ENCODE peak calls at places on chromosome 22, in five cellular contexts. L is heart left ventricle, D is psoas muscle, A is aorta, K is HL-60. B is an unnamed sample.

GRCh38 chr22:43567691-43568308 is 156.0 kb downstream of the MPPED1 start:
- DNase-seq in D (no peak), K (no peak), L (no peak), A (no peak), B (no peak)

GRCh38 chr22:32144875-32145274 is 14.2 kb downstream of the C22orf42 start:
- DNase-seq in L (no peak), A (no peak), D (no peak), K (no peak), B (no peak)

GRCh38 chr22:48866906-48867597 is 960.6 kb downstream of the BRD1 start:
- DNase-seq in L (no peak), A (no peak), D (no peak), K (no peak), B (peak)

GRCh38 chr22:47296405-47297260 is 534.2 kb downstream of the TBC1D22A start:
- DNase-seq in K (no peak), L (peak), D (no peak), A (no peak), B (no peak)

GRCh38 chr22:46572911-46573780 is 35.7 kb upstream of the CELSR1 start:
- DNase-seq in L (peak), K (no peak), D (peak), A (no peak), B (peak)

GRCh38 chr22:22207845-22208564 is 36.6 kb upstream of the VPREB1 start:
- DNase-seq in D (peak), K (peak), A (peak), L (peak), B (peak)

GRCh38 chr22:43387815-43388214 is 24.0 kb upstream of the MPPED1 start:
- DNase-seq in D (no peak), A (no peak), L (no peak), K (no peak), B (no peak)

GRCh38 chr22:42743501-42743991 is 22.9 kb upstream of the A4GALT start:
- DNase-seq in K (no peak), L (peak), D (peak), A (peak), B (peak)

GRCh38 chr22:48516571-48516970 is 1311.1 kb downstream of the BRD1 start:
- DNase-seq in L (no peak), K (no peak), A (no peak), D (no peak), B (no peak)

GRCh38 chr22:20652130-20652529 is 121.8 kb upstream of the SERPIND1 start:
- DNase-seq in L (no peak), K (no peak), D (no peak), A (no peak), B (no peak)

GRCh38 chr22:35556666-35557065 is 16.0 kb downstream of the RASD2 start:
- DNase-seq in L (no peak), K (no peak), A (no peak), D (no peak), B (no peak)

GRCh38 chr22:47395481-47395880 is 633.0 kb downstream of the TBC1D22A start:
- DNase-seq in D (no peak), L (no peak), A (no peak), K (no peak), B (no peak)

GRCh38 chr22:35195821-35196220 is 61.5 kb upstream of the HMGXB4 start:
- DNase-seq in L (no peak), D (no peak), K (no peak), A (no peak), B (no peak)

GRCh38 chr22:27492566-27493201 is 308.9 kb downstream of the MN1 start:
- DNase-seq in D (no peak), K (no peak), A (no peak), L (no peak), B (no peak)

GRCh38 chr22:42807185-42807584 is 49.9 kb downstream of the ARFGAP3 start:
- DNase-seq in D (no peak), L (no peak), A (no peak), K (no peak), B (no peak)

GRCh38 chr22:21837184-21837979 is 30.1 kb downstream of the MAPK1 start:
- DNase-seq in A (no peak), L (no peak), D (no peak), K (no peak), B (no peak)

GRCh38 chr22:46653596-46653995 is 33.4 kb downstream of the GRAMD4 start:
- DNase-seq in L (no peak), D (no peak), K (no peak), A (no peak), B (no peak)

GRCh38 chr22:43263645-43264514 is 76.9 kb upstream of the TTLL12 start:
- DNase-seq in K (peak), D (peak), A (peak), L (no peak), B (peak)

GRCh38 chr22:27329966-27330645 is 471.4 kb downstream of the MN1 start:
- DNase-seq in K (no peak), D (no peak), A (no peak), L (no peak), B (no peak)

GRCh38 chr22:34236527-34236926 is 316.3 kb upstream of the LARGE1 start:
- DNase-seq in L (no peak), D (peak), A (no peak), K (no peak), B (peak)

GRCh38 chr22:47835726-47836125 is 1073.3 kb downstream of the TBC1D22A start:
- DNase-seq in K (no peak), A (no peak), D (no peak), L (no peak), B (no peak)

GRCh38 chr22:32628626-32629587 is 154.3 kb downstream of the FBXO7 start:
- DNase-seq in L (no peak), K (no peak), D (no peak), A (no peak), B (no peak)

GRCh38 chr22:27197618-27198017 is 540.2 kb downstream of the MIAT start:
- DNase-seq in K (no peak), D (no peak), A (no peak), L (no peak), B (no peak)

GRCh38 chr22:43203471-43203981 is 16.6 kb upstream of the TTLL12 start:
- DNase-seq in K (no peak), A (peak), D (peak), L (peak), B (no peak)

GRCh38 chr22:46777609-46777970 is 15.1 kb downstream of the TBC1D22A start:
- DNase-seq in L (peak), D (no peak), K (no peak), A (peak), B (peak)

GRCh38 chr22:48082284-48082683 is 1319.8 kb downstream of the TBC1D22A start:
- DNase-seq in K (no peak), A (no peak), L (no peak), D (no peak), B (no peak)

GRCh38 chr22:28008649-28009048 is 89.6 kb upstream of the PITPNB start:
- DNase-seq in A (no peak), K (no peak), D (no peak), L (no peak), B (no peak)

GRCh38 chr22:47290706-47291430 is 528.4 kb downstream of the TBC1D22A start:
- DNase-seq in K (no peak), L (no peak), D (peak), A (no peak), B (no peak)

GRCh38 chr22:32258791-32259190 is 3.6 kb upstream of the SLC5A4 start:
- DNase-seq in A (no peak), L (no peak), K (no peak), D (no peak), B (no peak)

GRCh38 chr22:35418088-35418487 is 18.1 kb downstream of the MCM5 start:
- DNase-seq in L (no peak), K (no peak), A (no peak), D (no peak), B (no peak)

GRCh38 chr22:43060213-43060612 is 29.0 kb downstream of the TTLL1 start:
- DNase-seq in D (peak), A (no peak), K (peak), L (no peak), B (no peak)

GRCh38 chr22:19448076-19448607 is 631 bp upstream of the C22orf39 start:
- DNase-seq in D (peak), K (no peak), A (no peak), L (no peak), B (no peak)

GRCh38 chr22:23383491-23384450 is 196.3 kb downstream of the IGLL1 start:
- DNase-seq in L (no peak), A (peak), K (no peak), D (peak), B (no peak)

GRCh38 chr22:23380911-23381310 is 199.2 kb downstream of the IGLL1 start:
- DNase-seq in L (no peak), A (no peak), K (no peak), D (no peak), B (no peak)

GRCh38 chr22:23380230-23380573 is 199.9 kb downstream of the IGLL1 start:
- DNase-seq in L (no peak), K (no peak), D (no peak), A (peak), B (no peak)

GRCh38 chr22:23382796-23383195 is 197.3 kb downstream of the IGLL1 start:
- DNase-seq in L (no peak), D (no peak), A (no peak), K (no peak), B (no peak)

GRCh38 chr22:23381661-23382427 is 198.2 kb downstream of the IGLL1 start:
- DNase-seq in K (no peak), D (no peak), L (no peak), A (no peak), B (no peak)
- H3K4me3 ChIP-seq in K (no peak), D (no peak), L (no peak), A (no peak), B (no peak)

DNA sequence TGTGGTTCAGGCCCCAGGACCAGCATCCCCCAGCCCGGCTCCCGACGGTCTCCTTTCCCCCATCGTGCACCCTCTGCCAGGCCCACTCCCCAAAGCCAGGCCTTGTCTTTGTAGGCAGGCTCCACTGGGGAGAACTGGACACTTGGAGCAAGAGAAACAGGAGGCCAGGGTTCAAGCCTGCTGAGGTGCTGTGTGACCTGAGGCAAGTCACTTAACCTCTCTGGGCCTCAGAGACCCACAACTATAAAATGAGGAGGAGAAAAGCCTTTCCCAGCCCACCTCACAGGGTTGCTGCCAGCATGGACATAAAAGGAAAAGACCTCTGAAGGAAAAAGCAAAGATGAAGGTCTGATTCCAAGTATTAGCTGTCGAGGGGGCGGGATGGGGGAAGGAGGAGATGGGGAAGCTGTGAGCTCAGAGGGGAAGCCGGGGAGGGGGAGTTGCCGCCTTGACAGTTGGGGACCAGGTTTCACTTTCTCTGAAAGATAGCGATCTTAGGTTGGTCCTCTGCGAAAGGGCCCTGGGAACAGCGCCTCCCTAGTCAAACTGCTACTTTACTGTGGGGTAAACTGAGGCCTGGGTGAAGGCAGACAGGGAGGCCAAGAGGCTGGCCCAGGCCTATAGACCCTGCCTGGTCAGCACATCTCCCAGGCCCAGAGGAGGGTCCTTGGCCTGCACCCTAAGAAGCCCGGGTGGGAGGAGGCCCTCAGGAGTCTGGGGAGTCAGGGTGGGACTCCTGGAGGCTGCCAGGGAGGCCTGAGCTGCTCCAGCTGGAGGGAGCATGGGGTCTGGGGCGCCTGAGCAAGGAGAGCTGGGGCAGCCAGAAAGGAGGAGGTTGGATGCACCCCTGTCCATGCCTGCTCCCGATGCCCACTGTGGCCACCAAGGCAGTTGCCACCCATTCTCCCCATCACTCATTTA is 991 bp upstream of the OSM start:
- DNase-seq in D (no peak), L (no peak), K (no peak), A (no peak), B (no peak)
- H3K4me3 ChIP-seq in D (peak), L (no peak), K (peak), A (no peak), B (no peak)

GRCh38 chr22:40732996-40733292 is 53.7 kb downstream of the MCHR1 start:
- DNase-seq in K (no peak), L (no peak), A (no peak), D (no peak), B (no peak)
- H3K4me3 ChIP-seq in K (no peak), L (no peak), A (no peak), D (no peak), B (no peak)

GRCh38 chr22:37112084-37112728 is 2.7 kb upstream of the TMPRSS6 start:
- DNase-seq in D (no peak), K (no peak), L (no peak), A (no peak), B (no peak)

GRCh38 chr22:37111156-37111717 is 1.7 kb upstream of the TMPRSS6 start:
- DNase-seq in K (no peak), L (no peak), D (no peak), A (no peak), B (no peak)

GRCh38 chr22:37105990-37106389 is 3.5 kb downstream of the TMPRSS6 start:
- DNase-seq in K (no peak), L (no peak), D (no peak), A (no peak), B (no peak)

GRCh38 chr22:37107779-37108621 is 1.5 kb downstream of the TMPRSS6 start:
- DNase-seq in D (no peak), A (no peak), L (no peak), K (no peak), B (no peak)

GRCh38 chr22:37109242-37109917 is at the start of gene TMPRSS6:
- DNase-seq in A (no peak), D (no peak), L (no peak), K (no peak), B (no peak)
- H3K4me3 ChIP-seq in A (no peak), D (no peak), L (no peak), K (no peak), B (no peak)

GRCh38 chr22:24947881-24948280 is 1.4 kb upstream of the LHFPL7 start:
- DNase-seq in D (no peak), L (no peak), K (no peak), A (no peak), B (no peak)

GRCh38 chr22:24951942-24952836 is at the start of gene KIAA1671:
- DNase-seq in D (peak), K (peak), A (peak), L (peak), B (peak)

GRCh38 chr22:24948356-24949202 is 2.1 kb upstream of the LHFPL7 start:
- DNase-seq in D (no peak), L (no peak), K (no peak), A (no peak), B (no peak)

GRCh38 chr22:24952837-24953293 is 349 bp downstream of the KIAA1671 start:
- DNase-seq in D (peak), L (no peak), K (no peak), A (peak), B (no peak)

DNA sequence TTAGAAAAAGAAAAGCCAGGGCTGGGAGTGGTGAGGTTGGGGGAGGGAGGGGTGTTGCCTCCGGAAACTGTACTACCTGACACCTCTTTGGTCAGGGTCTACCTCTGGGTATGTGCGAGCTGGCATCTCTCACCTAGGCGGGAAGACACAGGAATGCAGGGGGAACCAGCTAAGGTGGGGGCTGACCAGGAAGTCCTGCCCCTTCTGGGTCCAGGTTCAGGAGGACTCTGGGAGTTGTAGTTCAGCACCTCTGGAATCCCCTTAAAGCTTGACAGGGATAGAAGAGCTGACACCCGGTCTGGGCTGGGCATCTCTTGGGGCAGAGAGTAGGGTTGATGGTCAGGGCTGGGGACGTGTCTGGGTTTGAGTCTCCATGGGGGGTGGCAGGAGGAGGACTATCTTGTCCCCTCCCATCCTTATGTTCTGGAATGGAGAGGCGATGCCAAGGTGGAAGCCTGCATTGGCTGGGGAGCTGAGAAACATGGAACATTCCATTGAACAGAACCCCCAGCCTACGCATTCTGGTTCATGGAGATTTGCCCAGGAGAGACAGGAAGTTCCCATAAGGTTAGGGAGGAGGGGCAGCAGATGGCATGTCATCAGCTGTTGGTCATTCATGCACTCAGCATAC is 2.1 kb upstream of the KIAA1671 start:
- DNase-seq in L (no peak), A (no peak), K (no peak), D (no peak), B (no peak)
- H3K4me3 ChIP-seq in L (no peak), A (no peak), K (no peak), D (no peak), B (no peak)

GRCh38 chr22:49970528-49971231 is 10.1 kb downstream of the PIM3 start:
- DNase-seq in K (peak), D (peak), L (peak), A (peak), B (peak)
- H3K4me3 ChIP-seq in K (peak), D (peak), L (peak), A (peak), B (peak)

DNA sequence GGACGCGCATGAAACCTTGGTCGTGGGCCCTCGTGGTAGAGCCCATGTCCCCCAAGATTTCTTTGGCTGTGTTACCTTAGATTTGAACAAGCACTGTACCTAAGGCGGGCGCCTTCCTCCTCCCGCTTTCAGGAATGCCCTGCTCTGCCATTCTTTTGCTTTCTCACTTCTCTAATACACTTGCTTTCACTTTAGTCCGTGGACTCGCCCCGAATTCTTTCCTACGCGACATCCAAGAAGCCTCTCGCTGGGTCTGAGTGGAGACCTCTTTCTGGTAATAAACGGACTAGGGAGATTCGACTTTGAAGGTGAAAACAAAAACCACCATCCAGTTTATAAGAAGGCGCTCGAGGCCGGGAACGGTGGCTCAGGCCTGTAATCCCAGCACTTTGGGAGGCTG is 1.2 kb upstream of the NUP50 start:
- DNase-seq in L (no peak), A (no peak), D (no peak), K (no peak), B (no peak)
- H3K4me3 ChIP-seq in L (peak), A (no peak), D (peak), K (peak), B (no peak)

GRCh38 chr22:29032584-29032983 is 29.0 kb downstream of the C22orf31 start:
- DNase-seq in A (no peak), K (no peak), D (no peak), L (no peak), B (no peak)

GRCh38 chr22:29032014-29032475 is 29.6 kb downstream of the C22orf31 start:
- DNase-seq in A (no peak), K (no peak), D (no peak), L (no peak), B (no peak)

GRCh38 chr22:29030016-29030617 is 31.5 kb downstream of the C22orf31 start:
- DNase-seq in L (no peak), A (no peak), D (no peak), K (no peak), B (no peak)

GRCh38 chr22:29030618-29031235 is 30.9 kb downstream of the C22orf31 start:
- DNase-seq in L (peak), K (no peak), A (peak), D (peak), B (peak)

DNA sequence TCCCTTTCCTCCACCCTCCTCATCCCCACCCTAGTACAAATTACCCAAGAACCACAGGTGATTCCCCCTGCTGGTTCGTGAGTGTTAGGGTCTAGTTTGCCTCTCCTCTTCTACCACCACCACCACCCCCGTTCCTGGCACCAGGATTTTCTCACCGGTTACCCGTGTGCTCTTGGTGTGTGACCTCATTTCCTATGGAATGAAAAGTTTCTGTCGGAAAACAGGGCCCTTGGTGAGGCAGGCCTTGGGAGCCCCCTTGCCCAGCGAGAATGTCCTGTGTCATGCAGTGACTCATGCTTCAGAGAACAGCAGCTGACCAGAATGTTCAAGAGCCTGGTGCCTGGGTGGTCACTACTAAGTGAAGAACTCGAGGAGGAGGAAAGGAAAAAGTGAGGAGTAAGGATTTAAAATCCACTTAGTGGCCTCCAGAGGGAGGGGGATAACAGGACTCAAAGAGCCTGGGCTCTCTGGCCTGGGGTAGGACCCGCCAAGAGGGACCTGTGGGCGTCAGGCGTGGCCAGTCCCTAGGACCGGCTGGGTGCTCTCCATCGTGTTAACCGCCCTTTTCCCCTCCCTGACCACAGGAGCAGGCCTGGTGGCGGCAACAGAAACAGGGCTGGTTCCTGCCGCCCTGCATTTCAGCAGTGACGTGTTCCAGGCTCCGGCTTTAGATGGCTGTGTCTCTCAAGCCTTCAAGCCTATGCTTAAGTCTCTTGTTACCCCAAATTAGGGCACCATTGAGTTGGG is 30.2 kb downstream of the C22orf31 start:
- DNase-seq in L (no peak), D (peak), K (no peak), A (peak), B (peak)
- H3K4me3 ChIP-seq in L (peak), D (peak), K (no peak), A (no peak), B (no peak)